ENCODE peak calls at places on chromosomes 6 and 20, in eight cellular contexts. O, I, Z, E, Y, H, P and U are unnamed samples.
A peak's percentile ranks its signal among the peaks of the same experiment; 100 is the strongest.

GRCh38 chr20:47897461-47897860 is 112.2 kb upstream of the SULF2 start:
- DNase-seq in O (no peak), I (no peak), Z (no peak), E (peak; percentile 59), Y (no peak), H (no peak), P (no peak), U (no peak)

GRCh38 chr6:154536922-154537449 is 26.5 kb upstream of the CNKSR3 start:
- DNase-seq in O (no peak), I (no peak), Z (no peak), E (no peak), Y (no peak), H (no peak), P (no peak), U (no peak)

GRCh38 chr6:156242206-156242605 is 535.0 kb upstream of the ARID1B start:
- DNase-seq in O (no peak), I (no peak), Z (no peak), E (no peak), Y (no peak), H (no peak), P (no peak), U (no peak)

GRCh38 chr6:56246544-56246940 is 838 bp downstream of the COL21A1 start:
- DNase-seq in O (no peak), I (peak; percentile 5), Z (no peak), E (no peak), Y (no peak), H (no peak), P (no peak), U (no peak)

GRCh38 chr20:36824142-36824940 is 50.8 kb upstream of the DSN1 start:
- DNase-seq in O (no peak), I (no peak), Z (no peak), E (no peak), Y (no peak), H (peak; percentile 51), P (no peak), U (peak; percentile 77)

GRCh38 chr20:38671701-38672292 is 52.5 kb upstream of the SLC32A1 start:
- DNase-seq in O (no peak), I (no peak), Z (no peak), E (no peak), Y (no peak), H (no peak), P (no peak), U (no peak)

GRCh38 chr6:27672113-27672799 is 199.4 kb upstream of the ZNF184 start:
- DNase-seq in O (no peak), I (peak; percentile 88), Z (no peak), E (no peak), Y (peak; percentile 95), H (peak; percentile 39), P (peak; percentile 70), U (peak; percentile 96)

GRCh38 chr20:37870294-37870693 is 32.6 kb upstream of the VSTM2L start:
- DNase-seq in O (no peak), I (no peak), Z (no peak), E (no peak), Y (no peak), H (no peak), P (no peak), U (no peak)

GRCh38 chr6:18119236-18119635 is 3.2 kb downstream of the NHLRC1 start:
- DNase-seq in O (no peak), I (no peak), Z (no peak), E (no peak), Y (no peak), H (no peak), P (no peak), U (peak; percentile 64)

GRCh38 chr6:45845546-45845945 is 170.1 kb downstream of the CLIC5 start:
- DNase-seq in O (no peak), I (no peak), Z (no peak), E (no peak), Y (no peak), H (peak; percentile 61), P (no peak), U (no peak)

GRCh38 chr6:100161782-100162181 is 167.8 kb upstream of the MCHR2 start:
- DNase-seq in O (no peak), I (no peak), Z (no peak), E (no peak), Y (no peak), H (no peak), P (no peak), U (no peak)

GRCh38 chr6:155100087-155100486 is 105.0 kb downstream of the TIAM2 start:
- DNase-seq in O (peak; percentile 92), I (no peak), Z (peak; percentile 86), E (no peak), Y (no peak), H (peak; percentile 83), P (no peak), U (no peak)

GRCh38 chr6:154932562-154933027 is 62.5 kb upstream of the TIAM2 start:
- DNase-seq in O (no peak), I (no peak), Z (no peak), E (no peak), Y (peak; percentile 17), H (peak; percentile 85), P (no peak), U (peak; percentile 31)

GRCh38 chr6:111764238-111765182 is 108.7 kb downstream of the FYN start:
- DNase-seq in O (no peak), I (peak; percentile 56), Z (no peak), E (no peak), Y (no peak), H (peak; percentile 61), P (no peak), U (no peak)

GRCh38 chr20:53749499-53749898 is 155.9 kb upstream of the ZNF217 start:
- DNase-seq in O (no peak), I (no peak), Z (no peak), E (no peak), Y (no peak), H (no peak), P (no peak), U (no peak)

GRCh38 chr6:24205020-24205492 is 79.0 kb downstream of the NRSN1 start:
- DNase-seq in O (no peak), I (peak; percentile 61), Z (no peak), E (no peak), Y (peak; percentile 39), H (peak; percentile 12), P (no peak), U (peak; percentile 28)

GRCh38 chr6:16206595-16207037 is 31.8 kb upstream of the GMPR start:
- DNase-seq in O (peak; percentile 49), I (peak; percentile 67), Z (no peak), E (no peak), Y (peak; percentile 49), H (peak; percentile 78), P (peak; percentile 78), U (peak; percentile 55)

GRCh38 chr6:53433617-53434285 is 85.0 kb upstream of the ELOVL5 start:
- DNase-seq in O (no peak), I (no peak), Z (no peak), E (no peak), Y (no peak), H (no peak), P (no peak), U (no peak)

GRCh38 chr6:53417141-53417540 is 68.4 kb upstream of the ELOVL5 start:
- DNase-seq in O (no peak), I (no peak), Z (no peak), E (no peak), Y (no peak), H (no peak), P (no peak), U (no peak)

GRCh38 chr20:4220352-4220751 is 205.0 kb upstream of the RNF24 start:
- DNase-seq in O (no peak), I (no peak), Z (no peak), E (no peak), Y (no peak), H (no peak), P (no peak), U (no peak)

GRCh38 chr6:88547768-88548167 is 381.6 kb upstream of the CNR1 start:
- DNase-seq in O (no peak), I (no peak), Z (no peak), E (no peak), Y (no peak), H (no peak), P (no peak), U (no peak)
- H3K4me1 ChIP-seq in O (no peaks in the 10 kb centered on the region), I (no peaks in the 10 kb centered on the region), Z (no peaks in the 10 kb centered on the region), E (no peaks in the 10 kb centered on the region), Y (no peaks in the 10 kb centered on the region), H (no peaks in the 10 kb centered on the region), P (no peaks in the 10 kb centered on the region), U (no peaks in the 10 kb centered on the region)

DNA sequence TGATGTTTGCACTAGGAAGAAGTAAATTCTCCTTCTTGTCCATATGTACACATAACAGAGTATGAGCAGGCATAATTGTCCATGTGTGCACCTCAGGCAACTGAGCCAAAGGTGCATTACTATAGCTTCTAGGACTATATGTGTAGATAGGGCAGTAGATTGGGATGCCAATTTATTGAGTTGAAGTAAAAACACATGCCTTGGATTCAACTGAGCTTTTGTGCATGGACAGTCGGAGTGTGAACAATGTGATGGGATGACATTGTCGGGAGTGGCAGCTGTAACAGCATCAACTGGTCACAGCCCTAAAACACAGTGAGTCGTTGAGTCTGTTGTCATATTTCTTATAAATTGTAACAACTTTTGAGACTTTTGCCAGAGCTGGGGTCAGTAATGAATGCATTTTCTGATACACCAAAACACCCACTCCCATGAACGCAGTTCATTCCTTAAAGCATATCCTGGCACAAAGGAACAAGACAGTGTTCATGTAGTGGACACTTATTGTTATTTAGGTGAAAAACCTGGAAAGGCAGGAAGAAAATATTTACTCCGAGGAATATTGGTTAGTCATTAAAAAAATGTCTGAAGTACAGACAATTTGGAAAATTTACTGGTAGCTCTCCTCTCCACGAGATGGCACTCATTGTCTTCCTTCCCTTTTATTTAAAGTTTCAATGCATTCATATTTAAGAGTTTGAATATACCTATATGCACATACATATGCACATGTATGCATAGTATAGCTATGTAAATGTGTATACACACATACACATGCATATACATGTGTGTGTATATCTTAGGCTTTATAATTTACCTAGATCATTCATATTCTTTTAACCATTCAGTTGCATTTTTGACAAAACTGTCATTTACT is 302.0 kb upstream of the STXBP5 start:
- DNase-seq in O (no peak), I (no peak), Z (no peak), E (no peak), Y (no peak), H (no peak), P (no peak), U (no peak)
- TF ChIP-seq CTCF in O (no peak), I (no peak), Z (peak; percentile 7), E (peak; percentile 12), Y (peak; percentile 76), H (no peak), P (no peak), U (peak; percentile 62)

DNA sequence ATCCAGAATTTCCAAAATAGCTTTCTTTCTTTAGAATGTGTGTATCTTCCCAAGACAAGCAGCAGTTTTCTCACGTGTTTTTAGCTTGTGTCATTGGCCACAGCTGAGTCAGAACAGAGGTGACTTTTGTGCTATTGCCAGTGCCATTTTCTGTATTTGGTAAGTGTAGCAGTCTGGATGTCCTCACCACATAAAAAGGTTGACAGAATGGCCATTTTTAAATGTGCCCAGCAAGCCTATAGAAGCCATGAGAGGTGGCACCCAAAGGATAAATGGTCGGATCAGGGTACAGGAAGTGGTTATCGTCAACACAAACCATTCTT is 269.5 kb upstream of the HSF2 start:
- DNase-seq in O (no peak), I (no peak), Z (no peak), E (no peak), Y (no peak), H (no peak), P (no peak), U (no peak)
- H3K27ac ChIP-seq in O (no peak overlapping the region), I (no peak overlapping the region), Z (no peak overlapping the region), E (no peak overlapping the region), Y (no peak overlapping the region), H (no peak overlapping the region), P (no peak overlapping the region), U (no peak overlapping the region)

DNA sequence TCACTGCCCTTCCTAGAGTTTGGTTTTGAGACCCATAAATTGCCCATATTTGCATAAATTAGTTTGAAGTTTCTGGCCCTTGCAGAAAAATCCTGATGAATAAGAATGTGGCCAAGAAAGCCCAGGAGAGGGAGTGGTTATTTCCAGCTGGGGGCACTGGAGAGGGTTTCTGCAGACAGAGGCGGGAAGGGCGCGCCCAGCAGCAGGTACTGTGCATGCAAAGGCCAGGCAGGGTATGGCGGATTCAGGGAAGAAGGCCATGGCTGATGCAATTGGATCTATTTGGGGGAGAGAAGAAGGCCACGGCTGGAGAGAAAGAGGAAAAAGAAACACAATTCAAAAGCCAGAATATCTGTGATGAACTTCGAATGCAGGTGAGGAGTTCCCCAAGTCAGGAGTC is 48.2 kb upstream of the PXDC1 start:
- DNase-seq in O (no peak), I (no peak), Z (no peak), E (no peak), Y (no peak), H (no peak), P (no peak), U (no peak)
- H3K4me1 ChIP-seq in O (no peaks in the 10 kb centered on the region), I (peaks cover 20% of the 10 kb centered on the region), Z (no peaks in the 10 kb centered on the region), E (peaks cover 48% of the 10 kb centered on the region), Y (peaks cover 46% of the 10 kb centered on the region), H (peaks cover 37% of the 10 kb centered on the region), P (peaks cover 2% of the 10 kb centered on the region), U (peaks cover 24% of the 10 kb centered on the region)